ENCODE peak calls at places on chromosomes 16 and 17, in nine cellular contexts. H is A549, A is tibial nerve, O is stomach, X is esophagus squamous epithelium, P is adrenal gland, N is HepG2, E is K562, R is uterus. S is an unnamed sample.

GRCh38 chr16:68800257-68800875 is 43.0 kb upstream of the TANGO6 start:
- DNase-seq in O (peak), R (peak), P (peak), N (peak), H (peak), A (peak), E (peak), X (no peak), S (peak)

GRCh38 chr16:50396770-50397525 is 28.2 kb upstream of the BRD7 start:
- DNase-seq in E (no peak), P (no peak), A (no peak), H (peak), R (no peak), X (no peak), O (no peak), N (no peak), S (peak)

GRCh38 chr16:66357523-66357928 is 9.0 kb upstream of the CDH5 start:
- DNase-seq in A (peak), E (peak), P (peak), H (peak), N (peak), O (peak), X (no peak), R (peak), S (peak)

GRCh38 chr17:56913867-56914640 is at the start of gene TRIM25:
- DNase-seq in N (peak), O (peak), P (peak), H (peak), R (peak), A (peak), X (peak), E (peak), S (peak)

GRCh38 chr17:77106874-77107358 is 33.9 kb upstream of the SEC14L1 start:
- DNase-seq in E (no peak), H (no peak), R (no peak), O (no peak), A (no peak), P (no peak), X (no peak), N (no peak), S (no peak)

GRCh38 chr17:19341641-19342610 is 20.6 kb downstream of the B9D1 start:
- DNase-seq in N (no peak), H (no peak), R (peak), X (no peak), P (no peak), E (no peak), A (no peak), O (no peak), S (no peak)

GRCh38 chr16:79601092-79601977 is 798 bp upstream of the MAF start:
- DNase-seq in P (peak), H (peak), R (peak), N (peak), E (no peak), O (peak), A (no peak), X (no peak), S (peak)

GRCh38 chr17:47687748-47688147 is 6.2 kb upstream of the TBKBP1 start:
- DNase-seq in N (no peak), R (no peak), O (no peak), H (no peak), P (peak), A (no peak), E (no peak), X (no peak), S (no peak)

GRCh38 chr16:89737341-89738071 is 16.2 kb downstream of the ZNF276 start:
- DNase-seq in N (no peak), X (no peak), P (no peak), R (no peak), E (no peak), A (no peak), H (no peak), O (no peak), S (no peak)

GRCh38 chr17:49557204-49558024 is 18.3 kb upstream of the NXPH3 start:
- DNase-seq in P (no peak), E (no peak), X (no peak), R (no peak), N (peak), H (peak), O (peak), A (no peak), S (no peak)

GRCh38 chr17:17514993-17515920 is 19.1 kb upstream of the RASD1 start:
- DNase-seq in X (no peak), H (no peak), N (no peak), P (no peak), O (no peak), A (no peak), E (no peak), R (no peak), S (no peak)

GRCh38 chr16:82082543-82083244 is 47.6 kb downstream of the HSD17B2 start:
- DNase-seq in R (no peak), X (no peak), O (no peak), A (no peak), H (peak), N (peak), P (no peak), E (no peak), S (no peak)

GRCh38 chr16:57588821-57589220 is 39.6 kb upstream of the ADGRG1 start:
- DNase-seq in P (no peak), H (no peak), E (no peak), O (no peak), R (no peak), X (no peak), N (no peak), A (no peak), S (no peak)

GRCh38 chr17:32142038-32142856 is at the start of gene RHOT1:
- DNase-seq in O (peak), N (peak), P (peak), E (peak), H (peak), R (peak), A (peak), X (no peak), S (peak)
- H3K4me3 ChIP-seq in O (peak), N (peak), P (peak), E (peak), H (peak), R (peak), A (peak), X (peak), S (peak)

DNA sequence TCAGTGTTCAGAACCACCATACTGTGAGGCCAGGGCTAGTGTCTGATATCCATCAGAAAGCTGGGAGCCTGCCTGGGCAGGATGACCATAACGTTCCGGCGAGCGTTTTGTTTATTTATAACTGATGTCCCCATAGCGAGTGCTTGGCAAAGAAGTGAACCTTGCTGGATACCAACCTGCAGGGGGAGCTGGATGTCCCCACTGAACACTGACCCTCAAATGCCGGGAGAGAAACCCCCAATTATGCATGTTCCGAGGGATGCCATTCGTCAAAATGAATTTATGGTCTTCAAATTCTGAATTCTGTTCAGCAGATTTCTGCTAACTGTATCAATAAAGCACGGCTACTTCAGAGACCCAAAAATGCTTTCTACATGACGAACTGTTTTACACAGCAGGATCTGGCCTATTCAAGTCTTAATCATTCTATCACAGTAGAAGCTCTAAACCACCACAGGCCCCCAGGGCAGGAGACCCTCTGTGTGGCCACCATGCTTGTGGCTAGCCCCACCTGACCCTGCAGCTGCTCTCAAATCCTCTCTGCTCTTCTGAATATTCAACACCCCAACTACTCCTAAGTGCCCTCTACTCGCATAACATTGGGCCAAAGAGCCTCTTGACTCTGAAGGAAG is 15.2 kb downstream of the MED24 start:
- DNase-seq in O (peak), A (peak), P (peak), X (no peak), H (peak), E (peak), N (peak), R (peak), S (peak)
- TF ChIP-seq POLR2A in O (no peak), A (no peak), P (no peak), X (no peak), H (no peak), E (no peak), N (no peak), R (no peak), S (no peak)

GRCh38 chr17:44956076-44956475 is 8.5 kb upstream of the KIF18B start:
- DNase-seq in A (no peak), O (no peak), N (no peak), X (no peak), H (no peak), P (no peak), E (no peak), R (no peak), S (no peak)
- H3K4me3 ChIP-seq in A (no peak), O (no peak), N (no peak), X (no peak), H (no peak), P (no peak), E (no peak), R (no peak), S (no peak)

DNA sequence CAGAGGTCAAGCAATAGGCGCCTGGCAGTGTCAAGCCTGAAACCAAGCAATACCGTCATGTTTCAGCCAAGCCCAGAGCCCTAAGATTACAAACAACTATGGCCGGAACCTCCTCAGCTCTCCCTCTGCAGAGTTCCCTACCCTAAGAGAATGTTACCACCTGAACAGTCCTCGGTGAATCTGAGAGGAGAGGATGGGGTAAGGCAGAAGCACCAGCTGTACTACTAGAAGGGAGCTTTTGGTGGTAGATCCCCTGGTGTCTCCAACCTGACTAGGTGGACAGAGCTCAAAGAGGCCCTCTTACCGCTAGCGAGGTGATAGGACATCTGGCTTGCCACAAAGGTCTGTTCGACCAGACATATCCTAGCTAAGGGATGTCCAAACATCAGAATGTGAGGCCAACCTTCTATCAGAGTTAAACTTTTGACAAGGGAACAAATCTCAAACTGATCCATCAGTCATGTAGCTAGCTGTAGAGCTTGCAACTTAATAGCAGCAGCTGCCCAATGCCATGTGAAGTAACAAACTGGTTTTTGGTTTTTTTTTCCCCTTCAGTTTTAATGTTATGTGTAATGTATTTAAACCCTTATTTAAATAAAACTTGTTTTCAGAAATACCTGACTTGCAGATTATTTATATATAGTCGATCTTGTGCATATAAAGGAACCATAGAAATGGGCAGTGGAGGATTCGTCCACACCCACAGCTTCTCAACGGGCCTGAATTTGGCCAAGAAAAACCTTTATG is 2.5 kb downstream of the EIF1 start:
- DNase-seq in X (no peak), P (no peak), R (no peak), E (no peak), A (no peak), H (no peak), N (no peak), O (no peak), S (no peak)
- TF ChIP-seq POLR2A in X (no peak), P (no peak), R (no peak), E (no peak), A (no peak), H (no peak), N (peak), O (no peak), S (no peak)

GRCh38 chr17:78147315-78147998 is 1.3 kb downstream of the C17orf99 start:
- DNase-seq in A (no peak), R (no peak), H (no peak), N (no peak), X (no peak), O (peak), E (no peak), P (no peak), S (no peak)
- H3K4me3 ChIP-seq in A (no peak), R (no peak), H (no peak), N (no peak), X (no peak), O (no peak), E (peak), P (no peak), S (no peak)

S was measured in lower leg skin.